ENCODE peak calls at places on chromosome X, in ten cellular contexts. One of them, this sample, is unnamed.

GRCh38 chrX:3697220-3697684 is 16.2 kb downstream of the PRKX start:
- DNase-seq in kidney epithelial cell: no peak
- DNase-seq in heart left ventricle: no peak
- DNase-seq in cardiac muscle cell: no peak
- DNase-seq in tibial artery: no peak
- DNase-seq in psoas muscle: no peak
- DNase-seq in kidney: peak; percentile 83
- DNase-seq in Caco-2: peak; percentile 24
- DNase-seq in HepG2: no peak
- DNase-seq in stomach: no peak
- DNase-seq in this sample: no peak

GRCh38 chrX:22109442-22109841 is 77.3 kb downstream of the PHEX start:
- DNase-seq in kidney epithelial cell: no peak
- DNase-seq in heart left ventricle: no peak
- DNase-seq in cardiac muscle cell: no peak
- DNase-seq in tibial artery: no peak
- DNase-seq in psoas muscle: no peak
- DNase-seq in kidney: no peak
- DNase-seq in Caco-2: peak; percentile 27
- DNase-seq in HepG2: no peak
- DNase-seq in stomach: no peak
- DNase-seq in this sample: no peak

GRCh38 chrX:66098162-66098561 is 58.3 kb upstream of the VSIG4 start:
- DNase-seq in kidney epithelial cell: no peak
- DNase-seq in heart left ventricle: no peak
- DNase-seq in cardiac muscle cell: no peak
- DNase-seq in tibial artery: no peak
- DNase-seq in psoas muscle: no peak
- DNase-seq in kidney: no peak
- DNase-seq in Caco-2: no peak
- DNase-seq in HepG2: no peak
- DNase-seq in stomach: no peak
- DNase-seq in this sample: no peak

GRCh38 chrX:31931225-31931624 is 859.4 kb upstream of the FTHL17 start:
- DNase-seq in kidney epithelial cell: peak; percentile 47
- DNase-seq in heart left ventricle: no peak
- DNase-seq in cardiac muscle cell: no peak
- DNase-seq in tibial artery: no peak
- DNase-seq in psoas muscle: no peak
- DNase-seq in kidney: no peak
- DNase-seq in Caco-2: no peak
- DNase-seq in HepG2: no peak
- DNase-seq in stomach: no peak
- DNase-seq in this sample: no peak

GRCh38 chrX:104370089-104370488 is 115.4 kb upstream of the ESX1 start:
- DNase-seq in kidney epithelial cell: no peak
- DNase-seq in heart left ventricle: no peak
- DNase-seq in cardiac muscle cell: peak; percentile 10
- DNase-seq in tibial artery: no peak
- DNase-seq in psoas muscle: no peak
- DNase-seq in kidney: no peak
- DNase-seq in Caco-2: peak; percentile 60
- DNase-seq in HepG2: peak; percentile 6
- DNase-seq in stomach: no peak
- DNase-seq in this sample: peak; percentile 21

GRCh38 chrX:68287419-68287818 is 145.9 kb downstream of the OPHN1 start:
- DNase-seq in kidney epithelial cell: no peak
- DNase-seq in heart left ventricle: no peak
- DNase-seq in cardiac muscle cell: no peak
- DNase-seq in tibial artery: no peak
- DNase-seq in psoas muscle: no peak
- DNase-seq in kidney: no peak
- DNase-seq in Caco-2: no peak
- DNase-seq in HepG2: no peak
- DNase-seq in stomach: no peak
- DNase-seq in this sample: no peak

GRCh38 chrX:80576815-80577533 is 156.7 kb downstream of the TENT5D start:
- DNase-seq in kidney epithelial cell: no peak
- DNase-seq in heart left ventricle: no peak
- DNase-seq in cardiac muscle cell: peak; percentile 13
- DNase-seq in tibial artery: no peak
- DNase-seq in psoas muscle: no peak
- DNase-seq in kidney: peak; percentile 16
- DNase-seq in Caco-2: no peak
- DNase-seq in HepG2: no peak
- DNase-seq in stomach: no peak
- DNase-seq in this sample: no peak

GRCh38 chrX:149470960-149471359 is 34.1 kb downstream of the IDS start:
- DNase-seq in kidney epithelial cell: no peak
- DNase-seq in heart left ventricle: peak; percentile 85
- DNase-seq in cardiac muscle cell: peak; percentile 71
- DNase-seq in tibial artery: peak; percentile 58
- DNase-seq in psoas muscle: peak; percentile 86
- DNase-seq in kidney: peak; percentile 89
- DNase-seq in Caco-2: peak; percentile 77
- DNase-seq in HepG2: peak; percentile 16
- DNase-seq in stomach: peak; percentile 78
- DNase-seq in this sample: peak; percentile 67

GRCh38 chrX:148609766-148610698 is 109.6 kb downstream of the AFF2 start:
- DNase-seq in kidney epithelial cell: no peak
- DNase-seq in heart left ventricle: no peak
- DNase-seq in cardiac muscle cell: peak; percentile 63
- DNase-seq in tibial artery: no peak
- DNase-seq in psoas muscle: no peak
- DNase-seq in kidney: no peak
- DNase-seq in Caco-2: no peak
- DNase-seq in HepG2: no peak
- DNase-seq in stomach: no peak
- DNase-seq in this sample: no peak

GRCh38 chrX:152937236-152937635 is 39.4 kb downstream of the ZNF185 start:
- DNase-seq in kidney epithelial cell: no peak
- DNase-seq in heart left ventricle: peak; percentile 9
- DNase-seq in cardiac muscle cell: no peak
- DNase-seq in tibial artery: no peak
- DNase-seq in psoas muscle: no peak
- DNase-seq in kidney: no peak
- DNase-seq in Caco-2: no peak
- DNase-seq in HepG2: no peak
- DNase-seq in stomach: no peak
- DNase-seq in this sample: no peak

GRCh38 chrX:70437921-70438665 is 6.5 kb upstream of the DLG3 start:
- DNase-seq in kidney epithelial cell: no peak
- DNase-seq in heart left ventricle: no peak
- DNase-seq in cardiac muscle cell: no peak
- DNase-seq in tibial artery: no peak
- DNase-seq in psoas muscle: no peak
- DNase-seq in kidney: no peak
- DNase-seq in Caco-2: no peak
- DNase-seq in HepG2: no peak
- DNase-seq in stomach: no peak
- DNase-seq in this sample: no peak

GRCh38 chrX:68681443-68681941 is 34.0 kb downstream of the STARD8 start:
- DNase-seq in kidney epithelial cell: no peak
- DNase-seq in heart left ventricle: peak; percentile 36
- DNase-seq in cardiac muscle cell: no peak
- DNase-seq in tibial artery: no peak
- DNase-seq in psoas muscle: no peak
- DNase-seq in kidney: no peak
- DNase-seq in Caco-2: no peak
- DNase-seq in HepG2: no peak
- DNase-seq in stomach: no peak
- DNase-seq in this sample: no peak

GRCh38 chrX:138150709-138151108 is 560.8 kb downstream of the FGF13 start:
- DNase-seq in kidney epithelial cell: no peak
- DNase-seq in heart left ventricle: no peak
- DNase-seq in cardiac muscle cell: no peak
- DNase-seq in tibial artery: no peak
- DNase-seq in psoas muscle: no peak
- DNase-seq in kidney: no peak
- DNase-seq in Caco-2: no peak
- DNase-seq in HepG2: no peak
- DNase-seq in stomach: no peak
- DNase-seq in this sample: no peak

GRCh38 chrX:153470411-153471363 is at the start of gene HAUS7:
- DNase-seq in kidney epithelial cell: peak; percentile 23
- DNase-seq in heart left ventricle: peak; percentile 90
- DNase-seq in cardiac muscle cell: peak; percentile 87
- DNase-seq in tibial artery: peak; percentile 83
- DNase-seq in psoas muscle: peak; percentile 93
- DNase-seq in kidney: peak; percentile 96
- DNase-seq in Caco-2: peak; percentile 90
- DNase-seq in HepG2: peak; percentile 73
- DNase-seq in stomach: peak; percentile 86
- DNase-seq in this sample: peak; percentile 89

DNA sequence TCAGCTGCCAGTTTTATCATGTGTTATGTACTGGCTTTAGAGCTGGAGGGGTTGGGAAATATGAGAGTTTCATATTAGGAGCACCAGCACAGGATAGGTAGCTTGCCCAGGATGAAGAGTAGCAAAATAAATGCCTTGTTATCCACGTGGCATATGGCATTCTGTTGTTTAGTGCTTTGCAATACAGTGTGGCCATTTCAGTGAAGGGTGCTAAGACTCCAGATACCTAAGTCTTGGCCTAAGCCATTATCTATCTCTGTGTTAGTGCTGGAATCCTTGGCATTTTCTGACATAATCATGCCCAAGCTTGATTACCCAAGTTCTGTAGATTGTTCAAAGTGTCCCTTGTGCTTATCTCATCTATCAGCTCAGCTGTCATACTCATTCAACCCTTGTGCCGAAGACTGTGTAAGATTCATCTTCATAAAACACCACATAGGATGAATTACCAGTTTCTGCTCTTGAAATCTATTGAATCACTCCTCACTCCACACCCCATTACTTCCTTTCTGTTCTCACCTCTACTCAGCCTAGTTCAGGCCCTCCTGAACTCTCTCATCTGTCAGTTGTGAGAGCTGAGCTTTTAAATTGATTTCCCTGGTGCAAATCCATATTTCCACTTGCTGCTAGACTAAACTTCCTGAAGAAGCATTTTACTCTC is 73.5 kb downstream of the CLCN5 start:
- DNase-seq in kidney epithelial cell: no peak
- DNase-seq in heart left ventricle: no peak
- DNase-seq in cardiac muscle cell: no peak
- DNase-seq in tibial artery: no peak
- DNase-seq in psoas muscle: no peak
- DNase-seq in kidney: no peak
- DNase-seq in Caco-2: peak; percentile 15
- DNase-seq in HepG2: peak; percentile 1
- DNase-seq in stomach: no peak
- DNase-seq in this sample: no peak
- TF ChIP-seq CTCF in kidney epithelial cell: no peak
- TF ChIP-seq CTCF in heart left ventricle: no peak
- TF ChIP-seq CTCF in cardiac muscle cell: no peak
- TF ChIP-seq CTCF in tibial artery: no peak
- TF ChIP-seq CTCF in psoas muscle: no peak
- TF ChIP-seq CTCF in kidney: no peak
- TF ChIP-seq CTCF in Caco-2: no peak
- TF ChIP-seq CTCF in HepG2: no peak
- TF ChIP-seq CTCF in stomach: no peak
- TF ChIP-seq CTCF in this sample: no peak

GRCh38 chrX:54810532-54810931 is 3.0 kb downstream of the MAGED2 start:
- DNase-seq in kidney epithelial cell: no peak
- DNase-seq in heart left ventricle: no peak
- DNase-seq in cardiac muscle cell: no peak
- DNase-seq in tibial artery: no peak
- DNase-seq in psoas muscle: no peak
- DNase-seq in kidney: no peak
- DNase-seq in Caco-2: no peak
- DNase-seq in HepG2: no peak
- DNase-seq in stomach: no peak
- DNase-seq in this sample: no peak
- H3K4me3 ChIP-seq in kidney epithelial cell: no peak overlapping the region
- H3K4me3 ChIP-seq in heart left ventricle: no peak overlapping the region
- H3K4me3 ChIP-seq in cardiac muscle cell: no peak overlapping the region
- H3K4me3 ChIP-seq in tibial artery: no peak overlapping the region
- H3K4me3 ChIP-seq in psoas muscle: no peak overlapping the region
- H3K4me3 ChIP-seq in kidney: no peak overlapping the region
- H3K4me3 ChIP-seq in Caco-2: no peak overlapping the region
- H3K4me3 ChIP-seq in HepG2: peak overlapping the region; percentile 85
- H3K4me3 ChIP-seq in stomach: no peak overlapping the region
- H3K4me3 ChIP-seq in this sample: no peak overlapping the region

GRCh38 chrX:109827772-109828171 is 94.7 kb upstream of the ACSL4 start:
- DNase-seq in kidney epithelial cell: no peak
- DNase-seq in heart left ventricle: no peak
- DNase-seq in cardiac muscle cell: no peak
- DNase-seq in tibial artery: no peak
- DNase-seq in psoas muscle: no peak
- DNase-seq in kidney: no peak
- DNase-seq in Caco-2: no peak
- DNase-seq in HepG2: no peak
- DNase-seq in stomach: no peak
- DNase-seq in this sample: no peak

GRCh38 chrX:109822861-109823260 is 89.8 kb upstream of the ACSL4 start:
- DNase-seq in kidney epithelial cell: no peak
- DNase-seq in heart left ventricle: no peak
- DNase-seq in cardiac muscle cell: no peak
- DNase-seq in tibial artery: no peak
- DNase-seq in psoas muscle: no peak
- DNase-seq in kidney: no peak
- DNase-seq in Caco-2: no peak
- DNase-seq in HepG2: peak; percentile 95
- DNase-seq in stomach: no peak
- DNase-seq in this sample: no peak

GRCh38 chrX:109830704-109831206 is 97.7 kb upstream of the ACSL4 start:
- DNase-seq in kidney epithelial cell: peak; percentile 47
- DNase-seq in heart left ventricle: no peak
- DNase-seq in cardiac muscle cell: no peak
- DNase-seq in tibial artery: no peak
- DNase-seq in psoas muscle: no peak
- DNase-seq in kidney: no peak
- DNase-seq in Caco-2: peak; percentile 59
- DNase-seq in HepG2: peak; percentile 93
- DNase-seq in stomach: no peak
- DNase-seq in this sample: no peak

GRCh38 chrX:109830157-109830703 is 97.2 kb upstream of the ACSL4 start:
- DNase-seq in kidney epithelial cell: no peak
- DNase-seq in heart left ventricle: no peak
- DNase-seq in cardiac muscle cell: no peak
- DNase-seq in tibial artery: no peak
- DNase-seq in psoas muscle: no peak
- DNase-seq in kidney: no peak
- DNase-seq in Caco-2: no peak
- DNase-seq in HepG2: peak; percentile 52
- DNase-seq in stomach: no peak
- DNase-seq in this sample: no peak

GRCh38 chrX:109826954-109827708 is 94.1 kb upstream of the ACSL4 start:
- DNase-seq in kidney epithelial cell: peak; percentile 63
- DNase-seq in heart left ventricle: no peak
- DNase-seq in cardiac muscle cell: no peak
- DNase-seq in tibial artery: no peak
- DNase-seq in psoas muscle: no peak
- DNase-seq in kidney: no peak
- DNase-seq in Caco-2: peak; percentile 29
- DNase-seq in HepG2: peak; percentile 72
- DNase-seq in stomach: no peak
- DNase-seq in this sample: no peak
- TF ChIP-seq CTCF in kidney epithelial cell: no peak
- TF ChIP-seq CTCF in heart left ventricle: no peak
- TF ChIP-seq CTCF in cardiac muscle cell: peak; percentile 7
- TF ChIP-seq CTCF in tibial artery: no peak
- TF ChIP-seq CTCF in psoas muscle: no peak
- TF ChIP-seq CTCF in kidney: no peak
- TF ChIP-seq CTCF in Caco-2: peak; percentile 6
- TF ChIP-seq CTCF in HepG2: no peak
- TF ChIP-seq CTCF in stomach: no peak
- TF ChIP-seq CTCF in this sample: no peak

GRCh38 chrX:20181563-20182329 is 40.1 kb upstream of the EIF1AX start:
- DNase-seq in kidney epithelial cell: no peak
- DNase-seq in heart left ventricle: no peak
- DNase-seq in cardiac muscle cell: no peak
- DNase-seq in tibial artery: no peak
- DNase-seq in psoas muscle: no peak
- DNase-seq in kidney: no peak
- DNase-seq in Caco-2: no peak
- DNase-seq in HepG2: no peak
- DNase-seq in stomach: no peak
- DNase-seq in this sample: no peak
- H3K4me3 ChIP-seq in kidney epithelial cell: no peak overlapping the region
- H3K4me3 ChIP-seq in heart left ventricle: no peak overlapping the region
- H3K4me3 ChIP-seq in cardiac muscle cell: no peak overlapping the region
- H3K4me3 ChIP-seq in tibial artery: no peak overlapping the region
- H3K4me3 ChIP-seq in psoas muscle: no peak overlapping the region
- H3K4me3 ChIP-seq in kidney: no peak overlapping the region
- H3K4me3 ChIP-seq in Caco-2: no peak overlapping the region
- H3K4me3 ChIP-seq in HepG2: no peak overlapping the region
- H3K4me3 ChIP-seq in stomach: no peak overlapping the region
- H3K4me3 ChIP-seq in this sample: no peak overlapping the region